ENCODE peak calls at places on chromosomes 11 and 22, in eight cellular contexts. N is NCI-H2081, C is NCI-H2029, T is amniotic stem cell, X is pancreas, R is GM23248, W is breast epithelium, I is fibroblast of villous mesenchyme. Q is an unnamed sample.

GRCh38 chr11:1389932-1390587 is at the start of gene BRSK2:
- DNase-seq in N (no peak), C (no peak), T (no peak), X (peak), R (peak), W (no peak), I (no peak), Q (no peak)

GRCh38 chr11:57493507-57494503 is 21.7 kb downstream of the SLC43A1 start:
- DNase-seq in N (peak), C (peak), T (no peak), X (peak), R (peak), W (peak), I (peak), Q (no peak)

GRCh38 chr11:120354779-120355178 is 18.6 kb downstream of the ARHGEF12 start:
- DNase-seq in N (no peak), C (no peak), T (no peak), X (no peak), R (no peak), W (no peak), I (peak), Q (no peak)

GRCh38 chr22:46614070-46614931 is 5.9 kb upstream of the GRAMD4 start:
- DNase-seq in N (no peak), C (no peak), T (no peak), X (no peak), R (no peak), W (no peak), I (no peak), Q (no peak)

GRCh38 chr11:62953811-62954210 is 31.0 kb downstream of the SLC22A6 start:
- DNase-seq in N (no peak), C (no peak), T (no peak), X (no peak), R (peak), W (no peak), I (no peak), Q (no peak)

GRCh38 chr11:43825217-43825816 is 55.3 kb upstream of the ALKBH3 start:
- DNase-seq in N (peak), C (no peak), T (no peak), X (no peak), R (peak), W (no peak), I (peak), Q (peak)

GRCh38 chr11:131785801-131786200 is 415.4 kb downstream of the NTM start:
- DNase-seq in N (no peak), C (no peak), T (no peak), X (no peak), R (no peak), W (no peak), I (no peak), Q (no peak)

GRCh38 chr11:62104816-62105610 is 18.8 kb upstream of the INCENP start:
- DNase-seq in N (no peak), C (no peak), T (no peak), X (no peak), R (peak), W (no peak), I (peak), Q (peak)

GRCh38 chr11:93407777-93408401 is 77.3 kb downstream of the DEUP1 start:
- DNase-seq in N (no peak), C (no peak), T (no peak), X (no peak), R (no peak), W (no peak), I (peak), Q (no peak)

GRCh38 chr11:35288817-35289541 is 130.4 kb downstream of the SLC1A2 start:
- DNase-seq in N (no peak), C (no peak), T (peak), X (no peak), R (peak), W (no peak), I (peak), Q (peak)

GRCh38 chr11:84383571-84383970 is 1097.4 kb upstream of the CCDC90B start:
- DNase-seq in N (no peak), C (no peak), T (no peak), X (no peak), R (no peak), W (no peak), I (no peak), Q (peak)

GRCh38 chr11:108880510-108880909 is 215.6 kb downstream of the DDX10 start:
- DNase-seq in N (no peak), C (no peak), T (no peak), X (no peak), R (no peak), W (no peak), I (peak), Q (no peak)

GRCh38 chr22:44764974-44765373 is 12.6 kb downstream of the ARHGAP8 start:
- DNase-seq in N (no peak), C (no peak), T (no peak), X (no peak), R (no peak), W (no peak), I (no peak), Q (no peak)

GRCh38 chr11:64239662-64240466 is 1.0 kb upstream of the FKBP2 start:
- DNase-seq in N (no peak), C (peak), T (no peak), X (no peak), R (no peak), W (no peak), I (no peak), Q (no peak)

GRCh38 chr11:128361451-128362020 is 225.8 kb downstream of the ETS1 start:
- DNase-seq in N (peak), C (peak), T (no peak), X (peak), R (peak), W (no peak), I (peak), Q (peak)

GRCh38 chr11:61656347-61657077 is 23.7 kb upstream of the DAGLA start:
- DNase-seq in N (no peak), C (no peak), T (no peak), X (no peak), R (no peak), W (no peak), I (no peak), Q (no peak)

GRCh38 chr22:50542416-50542927 is 3.2 kb upstream of the KLHDC7B start:
- DNase-seq in N (no peak), C (no peak), T (no peak), X (no peak), R (peak), W (no peak), I (peak), Q (no peak)

GRCh38 chr11:45930951-45931563 is 8.6 kb downstream of the LARGE2 start:
- DNase-seq in N (no peak), C (no peak), T (no peak), X (no peak), R (no peak), W (no peak), I (no peak), Q (no peak)

GRCh38 chr11:61897387-61898246 is 6.3 kb upstream of the FADS3 start:
- DNase-seq in N (peak), C (peak), T (no peak), X (peak), R (peak), W (peak), I (peak), Q (peak)

GRCh38 chr11:10885703-10886363 is 28.0 kb upstream of the ZBED5 start:
- DNase-seq in N (no peak), C (no peak), T (no peak), X (no peak), R (peak), W (no peak), I (peak), Q (no peak)

GRCh38 chr22:42603427-42603826 is 11.3 kb downstream of the POLDIP3 start:
- DNase-seq in N (no peak), C (no peak), T (no peak), X (no peak), R (no peak), W (no peak), I (no peak), Q (no peak)

GRCh38 chr11:59918494-59918893 is 19.7 kb upstream of the OOSP1 start:
- DNase-seq in N (no peak), C (no peak), T (no peak), X (no peak), R (peak), W (no peak), I (peak), Q (peak)

GRCh38 chr22:18068991-18069390 is 8.8 kb upstream of the PEX26 start:
- DNase-seq in N (no peak), C (no peak), T (no peak), X (no peak), R (no peak), W (no peak), I (no peak), Q (no peak)

GRCh38 chr11:36069576-36070214 is 125.8 kb downstream of the LDLRAD3 start:
- DNase-seq in N (peak), C (no peak), T (no peak), X (no peak), R (no peak), W (no peak), I (no peak), Q (no peak)

GRCh38 chr11:100647861-100648260 is 39.2 kb upstream of the ARHGAP42 start:
- DNase-seq in N (no peak), C (no peak), T (no peak), X (no peak), R (no peak), W (no peak), I (no peak), Q (no peak)

GRCh38 chr22:42720263-42721044 is at the start of gene A4GALT:
- DNase-seq in N (no peak), C (no peak), T (no peak), X (no peak), R (peak), W (no peak), I (no peak), Q (no peak)

GRCh38 chr22:37827056-37827455 is 3.9 kb downstream of the GALR3 start:
- DNase-seq in N (no peak), C (no peak), T (no peak), X (no peak), R (no peak), W (no peak), I (no peak), Q (no peak)

GRCh38 chr11:70878366-70878765 is 374.0 kb downstream of the SHANK2 start:
- DNase-seq in N (no peak), C (no peak), T (no peak), X (no peak), R (no peak), W (no peak), I (no peak), Q (no peak)

GRCh38 chr11:132627981-132628380 is 904.3 kb downstream of the OPCML start:
- DNase-seq in N (no peak), C (no peak), T (no peak), X (no peak), R (no peak), W (no peak), I (no peak), Q (no peak)

GRCh38 chr11:69449320-69450063 is 32.0 kb upstream of the LINC01488 start:
- DNase-seq in N (no peak), C (no peak), T (peak), X (no peak), R (no peak), W (no peak), I (peak), Q (peak)

Q was measured in AG10803.